ENCODE peak calls at places on chromosomes 13 and 19, in six cellular contexts. G is AG04449; I is uterus; M is heart left ventricle; H is CD4-positive, alpha-beta T cell; U is HCT116. K is an unnamed sample.

GRCh38 chr13:54029226-54029625 is 1000.6 kb downstream of the OLFM4 start:
- DNase-seq in M (no peak), U (no peak), H (no peak), G (no peak), I (no peak), K (no peak)

GRCh38 chr13:73998631-73999030 is 135.6 kb downstream of the KLF12 start:
- DNase-seq in G (no peak), I (no peak), U (no peak), H (no peak), M (no peak), K (no peak)

GRCh38 chr13:26694609-26695359 is 65.8 kb downstream of the GPR12 start:
- DNase-seq in H (no peak), I (no peak), G (no peak), U (no peak), M (no peak), K (no peak)

GRCh38 chr13:107675847-107676550 is 539.3 kb downstream of the LIG4 start:
- DNase-seq in I (no peak), H (no peak), U (no peak), G (no peak), M (no peak), K (no peak)

GRCh38 chr13:19059016-19059780 is 122.4 kb downstream of the TUBA3C start:
- DNase-seq in M (no peak), U (no peak), H (no peak), I (no peak), G (no peak), K (no peak)

GRCh38 chr13:66656050-66656449 is 574.1 kb downstream of the PCDH9 start:
- DNase-seq in I (no peak), G (no peak), U (no peak), H (no peak), M (no peak), K (no peak)

GRCh38 chr19:3369337-3370213 is 3.2 kb downstream of the NFIC start:
- DNase-seq in M (peak; percentile 74), H (no peak), I (peak; percentile 77), U (no peak), G (no peak), K (peak; percentile 65)

GRCh38 chr19:34676697-34677385 is at the start of gene SCGB2B2:
- DNase-seq in G (no peak), H (peak; percentile 71), I (no peak), M (peak; percentile 89), U (peak; percentile 80), K (no peak)

GRCh38 chr13:28636677-28637317 is 22.1 kb upstream of the POMP start:
- DNase-seq in U (peak; percentile 52), H (peak; percentile 5), G (no peak), I (peak; percentile 28), M (peak; percentile 55), K (peak; percentile 75)

GRCh38 chr19:14473915-14474578 is 1.1 kb downstream of the PTGER1 start:
- DNase-seq in U (no peak), I (no peak), M (no peak), G (no peak), H (no peak), K (no peak)

GRCh38 chr19:32273483-32273882 is 71.9 kb upstream of the ZNF507 start:
- DNase-seq in M (no peak), U (no peak), H (no peak), I (no peak), G (no peak), K (no peak)

GRCh38 chr13:33728271-33729037 is 89.5 kb upstream of the RFC3 start:
- DNase-seq in G (no peak), U (no peak), H (no peak), M (peak; percentile 55), I (peak; percentile 37), K (no peak)

GRCh38 chr19:46068345-46069258 is 27.8 kb upstream of the IGFL4 start:
- DNase-seq in M (no peak), G (peak; percentile 52), U (peak; percentile 89), I (no peak), H (no peak), K (peak; percentile 91)

GRCh38 chr13:68719815-68720214 is 1387.8 kb upstream of the ATXN8OS start:
- DNase-seq in I (no peak), U (no peak), M (no peak), H (no peak), G (no peak), K (no peak)

GRCh38 chr13:51825165-51825592 is 19.8 kb downstream of the TMEM272 start:
- DNase-seq in I (peak; percentile 38), U (no peak), G (no peak), M (no peak), H (no peak), K (no peak)

DNA sequence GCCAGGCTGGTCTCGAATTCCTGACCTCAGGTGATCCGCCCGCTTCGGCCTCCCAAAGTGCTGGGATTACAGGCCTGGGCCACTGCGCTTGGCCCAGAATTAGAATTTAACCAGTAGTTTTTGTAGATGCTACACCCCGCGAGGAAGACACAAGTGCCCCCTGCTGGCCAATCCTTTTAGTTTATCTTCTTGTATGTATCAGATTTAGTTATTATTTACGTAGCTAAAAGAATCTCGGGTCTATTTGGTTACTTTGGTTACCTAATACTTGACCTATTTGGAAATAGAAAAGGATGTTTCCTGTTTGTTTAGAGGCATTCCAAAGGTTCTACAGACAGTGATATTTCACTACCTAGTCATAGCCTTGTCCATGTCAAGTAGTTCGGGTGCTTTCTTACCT is 22.0 kb downstream of the MUC16 start:
- DNase-seq in M (no peak), G (no peak), H (no peak), I (no peak), U (peak; percentile 13), K (no peak)
- TF ChIP-seq CTCF in M (no peak), G (no peak), H (no peak), I (no peak), U (peak; percentile 22), K (peak; percentile 26)

GRCh38 chr13:98879127-98879520 is 98.7 kb downstream of the DOCK9 start:
- DNase-seq in U (no peak), H (no peak), G (no peak), M (no peak), I (no peak), K (no peak)
- TF ChIP-seq CTCF in U (no peak), H (no peak), G (no peak), M (no peak), I (no peak), K (peak; percentile 24)

DNA sequence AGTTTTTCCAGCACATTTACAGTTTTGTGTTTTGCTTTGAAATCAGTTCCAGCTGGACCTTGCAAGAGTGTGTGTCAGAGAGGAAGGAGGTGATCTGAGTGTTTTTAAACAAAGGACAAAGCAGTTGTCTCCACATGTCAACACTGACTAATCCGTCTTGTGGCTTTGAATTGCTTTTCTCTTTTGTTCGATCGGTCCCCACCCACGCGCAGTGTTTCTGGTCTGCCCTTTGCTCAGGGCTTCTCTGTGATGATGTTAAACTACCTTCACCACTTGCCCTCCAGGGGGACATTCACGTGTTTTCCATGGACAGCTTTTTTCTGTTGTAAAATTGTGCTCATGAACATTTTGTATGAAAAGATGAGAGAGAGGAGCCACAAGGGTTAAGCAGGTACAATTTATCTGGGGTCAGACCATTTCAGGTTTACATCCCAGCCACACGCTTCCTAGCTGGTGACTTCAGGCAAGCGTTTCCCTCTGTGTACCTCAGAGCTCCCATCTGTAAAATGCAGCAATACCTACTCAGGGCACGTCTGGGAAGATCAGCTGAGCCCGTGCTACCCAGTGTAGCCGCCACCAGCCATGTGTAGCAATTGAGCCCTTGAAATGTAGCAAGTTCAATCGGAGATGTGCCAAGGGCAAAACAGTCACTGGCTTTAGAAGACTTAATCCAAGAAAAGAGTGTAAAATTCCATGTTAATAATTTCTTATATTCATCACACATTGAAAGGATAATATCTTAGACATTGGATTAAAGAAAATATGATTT is 13.5 kb upstream of the PLA2G4C start:
- DNase-seq in M (no peak), U (peak; percentile 39), I (no peak), H (no peak), G (no peak), K (peak; percentile 35)
- TF ChIP-seq CTCF in M (no peak), U (no peak), I (no peak), H (no peak), G (peak; percentile 5), K (peak; percentile 56)

GRCh38 chr19:50912727-50913716 is 1.8 kb upstream of the KLK4 start:
- DNase-seq in U (no peak), I (no peak), G (no peak), M (no peak), H (no peak), K (no peak)
- TF ChIP-seq CTCF in U (no peak), I (no peak), G (no peak), M (no peak), H (no peak), K (no peak)

GRCh38 chr19:19404879-19405860 is at the start of gene GATAD2A:
- DNase-seq in U (peak; percentile 78), I (peak; percentile 92), M (peak; percentile 95), G (no peak), H (peak; percentile 84), K (peak; percentile 90)
- TF ChIP-seq CTCF in U (no peak), I (peak; percentile 43), M (peak; percentile 64), G (peak; percentile 48), H (peak; percentile 49), K (peak; percentile 71)

GRCh38 chr13:43023244-43023931 is at the start of gene DNAJC15:
- DNase-seq in H (peak; percentile 43), I (peak; percentile 62), M (peak; percentile 93), U (peak; percentile 63), G (no peak), K (peak; percentile 83)
- TF ChIP-seq CTCF in H (no peak), I (no peak), M (no peak), U (no peak), G (no peak), K (no peak)

DNA sequence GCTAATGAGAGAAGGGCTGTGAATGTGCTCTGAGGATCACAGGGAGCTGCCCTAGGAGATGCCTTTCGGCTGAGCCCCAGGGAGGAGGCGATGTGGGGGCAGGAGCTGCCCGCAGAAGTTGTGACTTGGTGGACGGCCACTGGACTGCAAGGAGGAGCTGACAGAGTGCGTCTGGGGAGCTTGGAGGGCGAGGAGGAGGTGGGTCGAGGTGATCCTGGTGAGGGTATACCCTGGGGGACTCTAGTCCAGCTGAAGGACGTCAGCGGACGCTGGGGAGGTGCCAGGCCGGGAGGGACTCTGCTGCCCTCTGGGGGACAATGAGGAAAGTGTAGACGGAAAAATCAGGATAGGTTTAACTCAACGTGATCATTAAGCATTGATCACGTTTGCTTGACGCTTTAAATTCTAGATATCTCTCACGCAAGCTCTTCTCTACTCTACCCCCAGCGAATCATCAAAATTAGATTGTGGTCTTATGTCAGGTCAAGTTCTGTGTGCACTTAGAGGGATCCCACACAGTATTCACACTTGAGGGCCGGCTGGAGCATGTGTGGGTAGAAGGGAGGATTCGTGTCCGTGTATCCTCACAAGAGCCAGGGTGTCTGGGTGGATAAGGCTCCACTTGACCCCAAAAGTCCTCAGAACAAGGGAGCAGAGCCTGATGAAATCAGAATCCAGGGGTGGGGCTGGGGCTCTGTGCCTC is 3.3 kb upstream of the CEACAM7 start:
- DNase-seq in U (no peak), G (no peak), M (no peak), H (peak; percentile 15), I (no peak), K (no peak)
- TF ChIP-seq CTCF in U (peak; percentile 54), G (peak; percentile 59), M (no peak), H (peak; percentile 59), I (no peak), K (peak; percentile 75)

K was measured in HFFc6.